ENCODE peak calls at places on chromosomes 5 and 9, in six cellular contexts. I is IMR-90, T is trophoblast cell, Q is H1, E is mesenchymal stem cell, F is neuronal stem cell. G is an unnamed sample. For H3K4me1, the result is how much of the 10 kb centered on the place peaks cover.

GRCh38 chr5:39650234-39650816 is 225.5 kb upstream of the DAB2 start:
- DNase-seq in F (no peak), Q (no peak), E (peak), T (no peak), I (peak), G (no peak)

GRCh38 chr9:12813960-12814876 is 39.4 kb downstream of the LURAP1L start:
- DNase-seq in T (peak), I (peak), E (peak), F (no peak), Q (no peak), G (no peak)

GRCh38 chr5:126462239-126463014 is 39.2 kb downstream of the GRAMD2B start:
- DNase-seq in I (peak), F (no peak), T (no peak), Q (no peak), E (no peak), G (no peak)

GRCh38 chr5:107446972-107447371 is 223.8 kb downstream of the EFNA5 start:
- DNase-seq in F (no peak), T (no peak), E (no peak), Q (no peak), I (no peak), G (no peak)

GRCh38 chr5:35938518-35939227 is at the start of gene CAPSL:
- DNase-seq in Q (peak), T (peak), F (peak), I (peak), E (peak), G (peak)

GRCh38 chr5:139381837-139382361 is 1.2 kb downstream of the SLC23A1 start:
- DNase-seq in Q (no peak), I (no peak), T (no peak), E (no peak), F (no peak), G (no peak)

GRCh38 chr9:134557331-134557730 is 84.3 kb upstream of the COL5A1 start:
- DNase-seq in I (no peak), T (no peak), E (no peak), Q (no peak), F (no peak), G (peak)

GRCh38 chr5:133865113-133865512 is 103.3 kb downstream of the C5orf15 start:
- DNase-seq in T (no peak), E (no peak), I (no peak), F (no peak), Q (no peak), G (no peak)

GRCh38 chr5:172740483-172741205 is 30.4 kb downstream of the DUSP1 start:
- DNase-seq in T (peak), F (no peak), Q (no peak), I (peak), E (peak), G (no peak)

GRCh38 chr5:141508808-141509611 is 20.1 kb downstream of the PCDHGC5 start:
- DNase-seq in I (peak), E (peak), F (peak), Q (no peak), T (peak), G (peak)

GRCh38 chr5:27080147-27080546 is 41.8 kb upstream of the CDH9 start:
- DNase-seq in E (no peak), I (no peak), T (no peak), F (no peak), Q (no peak), G (peak)

GRCh38 chr9:121023064-121023463 is 27.0 kb downstream of the C5 start:
- DNase-seq in I (no peak), T (no peak), E (no peak), F (no peak), Q (no peak), G (peak)

GRCh38 chr5:157518963-157519362 is 56.6 kb downstream of the ADAM19 start:
- DNase-seq in I (no peak), F (no peak), Q (no peak), T (no peak), E (no peak), G (no peak)
- H4K91ac ChIP-seq in I (no peak), F (no peak), Q (no peak), T (no peak), E (no peak), G (no peak)

GRCh38 chr9:132663851-132664250 is 5.9 kb downstream of the DDX31 start:
- DNase-seq in E (no peak), T (no peak), Q (no peak), I (no peak), F (no peak), G (no peak)
- H3K4me1 ChIP-seq in E (under half), T (under half), Q (under half), I (under half), F (under half), G (under half)

GRCh38 chr5:142576804-142577203 is 109.1 kb downstream of the FGF1 start:
- DNase-seq in E (no peak), I (no peak), F (no peak), T (no peak), Q (no peak), G (no peak)
- H2BK120ac ChIP-seq in E (no peak), I (no peak), F (no peak), T (no peak), Q (no peak), G (no peak)

GRCh38 chr5:78187172-78187571 is 107.3 kb downstream of the AP3B1 start:
- DNase-seq in Q (no peak), T (no peak), F (no peak), I (no peak), E (no peak), G (no peak)

GRCh38 chr5:78178356-78178755 is 116.1 kb downstream of the AP3B1 start:
- DNase-seq in F (no peak), Q (no peak), T (no peak), I (no peak), E (no peak), G (no peak)

DNA sequence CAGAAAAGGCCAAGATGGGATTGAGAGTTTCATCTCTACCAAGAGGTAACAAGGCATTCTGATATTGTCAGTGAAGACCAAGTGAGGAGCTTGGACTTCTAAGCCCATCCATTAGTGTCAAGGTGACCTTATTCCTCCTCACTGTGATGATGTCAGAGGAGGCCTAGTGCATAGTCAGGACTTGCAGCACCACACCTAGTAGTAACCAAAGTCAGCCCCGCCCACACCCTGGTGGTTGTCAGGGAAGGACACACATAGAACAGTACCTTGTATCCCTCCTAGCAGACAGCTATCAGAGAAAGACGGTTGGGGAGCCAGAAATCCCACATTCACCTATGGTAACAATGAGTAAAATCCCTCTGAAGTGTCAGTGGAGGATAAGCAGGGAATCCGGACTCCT is 111.7 kb downstream of the AP3B1 start:
- DNase-seq in F (no peak), I (no peak), T (no peak), Q (no peak), E (no peak), G (no peak)
- H4K91ac ChIP-seq in F (no peak), I (no peak), T (no peak), Q (no peak), E (no peak), G (no peak)

GRCh38 chr9:6628714-6629113 is 16.8 kb downstream of the GLDC start:
- DNase-seq in F (no peak), E (no peak), I (no peak), T (peak), Q (no peak), G (no peak)

GRCh38 chr9:6632516-6633328 is 12.8 kb downstream of the GLDC start:
- DNase-seq in T (no peak), Q (no peak), I (no peak), E (no peak), F (no peak), G (peak)

GRCh38 chr9:6631207-6631512 is 14.4 kb downstream of the GLDC start:
- DNase-seq in I (no peak), Q (no peak), T (no peak), F (no peak), E (no peak), G (no peak)

GRCh38 chr9:6634441-6634840 is 11.1 kb downstream of the GLDC start:
- DNase-seq in F (no peak), I (no peak), E (no peak), Q (no peak), T (peak), G (no peak)

DNA sequence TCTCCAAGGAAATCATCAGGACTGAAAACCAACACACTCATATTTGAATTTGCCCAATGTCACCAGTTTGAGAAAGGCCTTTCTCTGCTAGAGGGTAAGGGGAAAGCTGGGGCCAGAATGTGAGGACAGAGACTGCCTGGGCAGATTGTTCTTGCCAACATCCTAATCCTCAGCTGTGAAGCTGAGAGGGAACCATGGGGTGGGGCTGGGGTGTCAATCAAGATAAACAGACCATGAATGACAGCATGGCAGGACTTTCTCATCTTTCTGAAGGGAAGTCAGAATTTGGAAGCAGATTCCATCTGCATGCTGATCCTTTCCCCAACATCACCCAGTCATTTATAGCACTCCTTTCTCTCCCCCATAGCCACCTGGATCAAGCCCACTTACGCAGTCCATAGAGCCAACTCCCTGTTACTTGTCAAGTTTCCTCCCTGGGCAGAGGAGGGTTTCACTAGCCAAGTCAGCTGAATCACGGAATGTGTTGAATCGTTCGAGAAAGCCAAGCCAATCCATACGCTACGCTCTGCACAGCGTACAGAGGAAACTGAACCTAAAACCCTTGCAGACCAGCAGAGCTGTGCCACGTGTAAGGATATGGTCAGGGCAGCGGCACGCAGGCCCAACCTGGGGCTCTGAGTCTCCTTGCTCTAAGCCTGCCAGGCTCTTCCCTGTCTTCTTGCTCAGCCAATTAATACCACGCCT is 14.9 kb downstream of the GLDC start:
- DNase-seq in I (no peak), E (no peak), Q (no peak), F (no peak), T (no peak), G (no peak)
- H3K4me1 ChIP-seq in I (under half), E (under half), Q (under half), F (under half), T (under half), G (under half)

DNA sequence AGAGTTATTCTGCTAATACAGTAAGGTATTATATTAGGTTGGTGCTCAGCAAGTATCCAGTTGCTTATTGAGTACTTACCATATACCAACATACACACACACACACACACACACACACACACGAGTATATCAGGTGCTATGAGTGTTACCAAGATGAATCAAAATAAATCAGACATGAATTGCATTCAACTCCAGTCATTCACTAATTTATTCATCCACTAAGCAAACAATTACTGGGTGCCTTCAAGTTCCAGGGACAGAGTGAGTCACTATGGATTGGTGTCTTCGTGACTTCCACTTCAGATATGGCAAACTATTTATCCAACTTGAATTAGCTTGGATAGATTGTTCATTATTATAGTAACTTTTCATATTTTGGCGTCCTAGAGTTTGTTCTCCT is 140.7 kb upstream of the SLC44A1 start:
- DNase-seq in F (no peak), I (peak), E (no peak), T (no peak), Q (no peak), G (no peak)
- H2BK120ac ChIP-seq in F (no peak), I (no peak), E (no peak), T (no peak), Q (no peak), G (no peak)

DNA sequence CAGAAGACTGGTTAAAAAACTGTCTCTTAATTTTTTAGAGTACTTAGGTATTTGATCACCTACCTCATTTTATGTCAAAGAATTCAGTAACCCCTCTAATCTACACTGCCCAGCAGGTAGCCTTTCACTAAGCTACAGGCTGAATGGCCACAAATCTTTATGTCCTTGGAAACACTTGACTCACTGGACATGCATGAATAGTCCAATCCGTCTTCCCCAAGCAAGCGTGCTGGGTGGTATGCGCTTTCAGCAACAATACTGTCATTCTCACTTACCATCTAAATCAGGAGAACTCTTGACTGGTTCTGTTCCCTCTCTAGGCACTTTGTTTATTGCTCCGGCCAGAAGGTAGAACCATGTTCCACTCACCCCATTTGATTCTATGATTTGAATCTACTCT is 73.2 kb downstream of the TRPM3 start:
- DNase-seq in F (no peak), T (no peak), E (no peak), I (no peak), Q (no peak), G (no peak)
- H4K91ac ChIP-seq in F (no peak), T (no peak), E (no peak), I (no peak), Q (no peak), G (no peak)

G was measured in H9.